ENCODE peak calls at places on chromosomes 13 and 19, in eight cellular contexts. One of them, this sample, is unnamed.

GRCh38 chr19:12126707-12127106 is 13.4 kb downstream of the ZNF20 start:
- DNase-seq in AG04450: no peak
- DNase-seq in gastrocnemius medialis: no peak
- DNase-seq in thoracic aorta: no peak
- DNase-seq in body of pancreas: peak; percentile 34
- DNase-seq in H9: no peak
- DNase-seq in colonic mucosa: peak; percentile 26
- DNase-seq in vagina: no peak
- DNase-seq in this sample: peak; percentile 18

GRCh38 chr13:84131249-84131648 is 249.0 kb upstream of the SLITRK1 start:
- DNase-seq in AG04450: no peak
- DNase-seq in gastrocnemius medialis: no peak
- DNase-seq in thoracic aorta: no peak
- DNase-seq in body of pancreas: no peak
- DNase-seq in H9: no peak
- DNase-seq in colonic mucosa: no peak
- DNase-seq in vagina: no peak
- DNase-seq in this sample: no peak

GRCh38 chr13:30735025-30735967 is at the start of gene ALOX5AP:
- DNase-seq in AG04450: no peak
- DNase-seq in gastrocnemius medialis: no peak
- DNase-seq in thoracic aorta: no peak
- DNase-seq in body of pancreas: no peak
- DNase-seq in H9: no peak
- DNase-seq in colonic mucosa: no peak
- DNase-seq in vagina: no peak
- DNase-seq in this sample: no peak

GRCh38 chr19:51530616-51531015 is 854 bp downstream of the SIGLEC6 start:
- DNase-seq in AG04450: no peak
- DNase-seq in gastrocnemius medialis: no peak
- DNase-seq in thoracic aorta: no peak
- DNase-seq in body of pancreas: no peak
- DNase-seq in H9: no peak
- DNase-seq in colonic mucosa: no peak
- DNase-seq in vagina: no peak
- DNase-seq in this sample: no peak

GRCh38 chr19:46980756-46981155 is 38.9 kb upstream of the NPAS1 start:
- DNase-seq in AG04450: no peak
- DNase-seq in gastrocnemius medialis: no peak
- DNase-seq in thoracic aorta: no peak
- DNase-seq in body of pancreas: no peak
- DNase-seq in H9: no peak
- DNase-seq in colonic mucosa: no peak
- DNase-seq in vagina: no peak
- DNase-seq in this sample: no peak

GRCh38 chr19:899363-900301 is 6.3 kb downstream of the RNU6-9 start:
- DNase-seq in AG04450: no peak
- DNase-seq in gastrocnemius medialis: no peak
- DNase-seq in thoracic aorta: no peak
- DNase-seq in body of pancreas: no peak
- DNase-seq in H9: no peak
- DNase-seq in colonic mucosa: no peak
- DNase-seq in vagina: no peak
- DNase-seq in this sample: no peak

GRCh38 chr19:46355234-46355990 is 8.5 kb downstream of the PPP5C start:
- DNase-seq in AG04450: no peak
- DNase-seq in gastrocnemius medialis: no peak
- DNase-seq in thoracic aorta: no peak
- DNase-seq in body of pancreas: no peak
- DNase-seq in H9: no peak
- DNase-seq in colonic mucosa: no peak
- DNase-seq in vagina: no peak
- DNase-seq in this sample: no peak

GRCh38 chr13:43153436-43154082 is 130.2 kb downstream of the DNAJC15 start:
- DNase-seq in AG04450: peak; percentile 6
- DNase-seq in gastrocnemius medialis: no peak
- DNase-seq in thoracic aorta: no peak
- DNase-seq in body of pancreas: no peak
- DNase-seq in H9: no peak
- DNase-seq in colonic mucosa: no peak
- DNase-seq in vagina: no peak
- DNase-seq in this sample: no peak

GRCh38 chr19:3375221-3376088 is 9.1 kb downstream of the NFIC start:
- DNase-seq in AG04450: no peak
- DNase-seq in gastrocnemius medialis: peak; percentile 99
- DNase-seq in thoracic aorta: peak; percentile 81
- DNase-seq in body of pancreas: peak; percentile 87
- DNase-seq in H9: no peak
- DNase-seq in colonic mucosa: peak; percentile 57
- DNase-seq in vagina: no peak
- DNase-seq in this sample: no peak

GRCh38 chr13:38687246-38688229 is 661 bp downstream of the FREM2 start:
- DNase-seq in AG04450: no peak
- DNase-seq in gastrocnemius medialis: no peak
- DNase-seq in thoracic aorta: no peak
- DNase-seq in body of pancreas: peak; percentile 35
- DNase-seq in H9: peak; percentile 51
- DNase-seq in colonic mucosa: no peak
- DNase-seq in vagina: no peak
- DNase-seq in this sample: no peak

GRCh38 chr13:45092668-45093067 is 27.6 kb upstream of the GTF2F2 start:
- DNase-seq in AG04450: no peak
- DNase-seq in gastrocnemius medialis: no peak
- DNase-seq in thoracic aorta: no peak
- DNase-seq in body of pancreas: no peak
- DNase-seq in H9: no peak
- DNase-seq in colonic mucosa: no peak
- DNase-seq in vagina: no peak
- DNase-seq in this sample: no peak

GRCh38 chr13:24074687-24075086 is 85.8 kb upstream of the SPATA13 start:
- DNase-seq in AG04450: no peak
- DNase-seq in gastrocnemius medialis: no peak
- DNase-seq in thoracic aorta: no peak
- DNase-seq in body of pancreas: peak; percentile 65
- DNase-seq in H9: no peak
- DNase-seq in colonic mucosa: peak; percentile 57
- DNase-seq in vagina: peak; percentile 5
- DNase-seq in this sample: no peak

GRCh38 chr13:86601351-86601750 is 802.1 kb upstream of the SLITRK6 start:
- DNase-seq in AG04450: no peak
- DNase-seq in gastrocnemius medialis: no peak
- DNase-seq in thoracic aorta: no peak
- DNase-seq in body of pancreas: no peak
- DNase-seq in H9: no peak
- DNase-seq in colonic mucosa: no peak
- DNase-seq in vagina: no peak
- DNase-seq in this sample: no peak

GRCh38 chr13:22278336-22278929 is 607.6 kb downstream of the FGF9 start:
- DNase-seq in AG04450: peak; percentile 18
- DNase-seq in gastrocnemius medialis: peak; percentile 18
- DNase-seq in thoracic aorta: no peak
- DNase-seq in body of pancreas: peak; percentile 77
- DNase-seq in H9: peak; percentile 49
- DNase-seq in colonic mucosa: peak; percentile 66
- DNase-seq in vagina: no peak
- DNase-seq in this sample: no peak

GRCh38 chr19:38284422-38284821 is 19.6 kb upstream of the C19orf33 start:
- DNase-seq in AG04450: no peak
- DNase-seq in gastrocnemius medialis: no peak
- DNase-seq in thoracic aorta: no peak
- DNase-seq in body of pancreas: no peak
- DNase-seq in H9: no peak
- DNase-seq in colonic mucosa: no peak
- DNase-seq in vagina: no peak
- DNase-seq in this sample: no peak
- TF ChIP-seq CTCF in AG04450: no peak
- TF ChIP-seq CTCF in gastrocnemius medialis: no peak
- TF ChIP-seq CTCF in thoracic aorta: no peak
- TF ChIP-seq CTCF in body of pancreas: no peak
- TF ChIP-seq CTCF in H9: no peak
- TF ChIP-seq CTCF in colonic mucosa: no peak
- TF ChIP-seq CTCF in vagina: no peak
- TF ChIP-seq CTCF in this sample: no peak

GRCh38 chr19:9500796-9501195 is 2.4 kb upstream of the ZNF560 start:
- DNase-seq in AG04450: no peak
- DNase-seq in gastrocnemius medialis: no peak
- DNase-seq in thoracic aorta: no peak
- DNase-seq in body of pancreas: no peak
- DNase-seq in H9: no peak
- DNase-seq in colonic mucosa: no peak
- DNase-seq in vagina: no peak
- DNase-seq in this sample: no peak
- H3K9me3 ChIP-seq in AG04450: peaks cover 35% of the 10 kb centered on the region
- H3K9me3 ChIP-seq in gastrocnemius medialis: no peaks in the 10 kb centered on the region
- H3K9me3 ChIP-seq in thoracic aorta: peaks cover 48% of the 10 kb centered on the region
- H3K9me3 ChIP-seq in body of pancreas: no peaks in the 10 kb centered on the region
- H3K9me3 ChIP-seq in H9: peaks cover 34% of the 10 kb centered on the region
- H3K9me3 ChIP-seq in colonic mucosa: peaks cover 14% of the 10 kb centered on the region
- H3K9me3 ChIP-seq in vagina: peaks cover 13% of the 10 kb centered on the region
- H3K9me3 ChIP-seq in this sample: no peaks in the 10 kb centered on the region

GRCh38 chr19:14091885-14092462 is 1.4 kb upstream of the SAMD1 start:
- DNase-seq in AG04450: no peak
- DNase-seq in gastrocnemius medialis: no peak
- DNase-seq in thoracic aorta: no peak
- DNase-seq in body of pancreas: no peak
- DNase-seq in H9: no peak
- DNase-seq in colonic mucosa: no peak
- DNase-seq in vagina: no peak
- DNase-seq in this sample: no peak
- TF ChIP-seq CTCF in AG04450: no peak
- TF ChIP-seq CTCF in gastrocnemius medialis: no peak
- TF ChIP-seq CTCF in thoracic aorta: no peak
- TF ChIP-seq CTCF in body of pancreas: no peak
- TF ChIP-seq CTCF in H9: peak; percentile 22
- TF ChIP-seq CTCF in colonic mucosa: no peak
- TF ChIP-seq CTCF in vagina: no peak
- TF ChIP-seq CTCF in this sample: no peak

DNA sequence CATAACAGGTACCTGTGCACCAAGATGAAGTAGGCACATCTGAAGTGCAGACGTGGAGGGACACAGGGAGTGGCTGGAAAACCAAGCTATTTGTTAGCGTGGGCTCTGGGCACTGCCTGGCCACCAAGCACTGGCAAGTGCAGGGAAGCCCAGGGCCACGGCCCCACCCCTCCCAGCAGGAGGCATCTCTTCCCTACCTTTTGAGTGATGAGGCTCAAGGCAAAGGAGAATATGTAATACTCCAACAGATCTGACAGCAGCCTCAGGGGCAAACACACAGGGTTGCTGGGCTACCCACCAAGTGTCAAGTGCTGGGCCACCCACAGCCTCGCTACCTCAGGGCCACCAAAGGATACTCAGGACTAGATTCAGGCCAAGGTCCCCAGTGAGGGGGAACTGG is 11.6 kb downstream of the TUBA3C start:
- DNase-seq in AG04450: no peak
- DNase-seq in gastrocnemius medialis: no peak
- DNase-seq in thoracic aorta: no peak
- DNase-seq in body of pancreas: no peak
- DNase-seq in H9: no peak
- DNase-seq in colonic mucosa: no peak
- DNase-seq in vagina: no peak
- DNase-seq in this sample: no peak
- H3K9me3 ChIP-seq in AG04450: peaks cover 75% of the 10 kb centered on the region
- H3K9me3 ChIP-seq in gastrocnemius medialis: no peaks in the 10 kb centered on the region
- H3K9me3 ChIP-seq in thoracic aorta: no peaks in the 10 kb centered on the region
- H3K9me3 ChIP-seq in body of pancreas: no peaks in the 10 kb centered on the region
- H3K9me3 ChIP-seq in H9: peaks cover 98% of the 10 kb centered on the region
- H3K9me3 ChIP-seq in colonic mucosa: no peaks in the 10 kb centered on the region
- H3K9me3 ChIP-seq in vagina: no peaks in the 10 kb centered on the region
- H3K9me3 ChIP-seq in this sample: no peaks in the 10 kb centered on the region

DNA sequence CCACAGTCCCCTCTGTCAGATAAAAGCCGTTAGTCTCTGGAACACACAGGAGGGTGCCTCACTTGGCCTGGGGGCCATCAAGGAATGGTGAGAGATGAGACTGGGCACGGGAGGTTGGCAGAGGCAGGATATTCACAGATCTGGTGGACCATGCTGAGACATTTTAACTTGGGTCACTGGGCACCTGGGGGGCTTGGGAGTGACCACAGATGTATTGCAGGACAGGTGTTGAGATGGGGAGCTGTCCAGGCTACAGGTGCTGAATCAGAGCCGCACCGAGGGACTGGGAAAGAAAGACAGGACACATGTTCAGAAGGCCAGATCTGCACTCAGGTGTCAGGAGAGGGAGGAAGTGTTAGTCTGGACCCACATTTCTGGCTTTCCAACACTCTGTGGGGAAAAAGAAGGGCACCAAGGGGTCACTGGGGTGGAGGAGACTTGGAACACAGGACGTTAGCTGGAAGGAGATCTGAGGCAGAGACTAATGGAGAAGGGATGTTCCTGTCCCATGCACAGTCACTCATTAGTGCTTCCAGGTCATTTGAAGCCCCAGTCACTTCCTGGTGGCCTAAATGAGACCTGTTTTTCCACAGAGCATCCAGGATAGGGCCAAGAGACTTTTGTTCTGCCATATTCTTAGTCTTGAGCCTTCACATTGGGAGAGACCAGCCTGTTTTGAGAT is 56.1 kb downstream of the CHST8 start:
- DNase-seq in AG04450: no peak
- DNase-seq in gastrocnemius medialis: no peak
- DNase-seq in thoracic aorta: no peak
- DNase-seq in body of pancreas: no peak
- DNase-seq in H9: peak; percentile 56
- DNase-seq in colonic mucosa: no peak
- DNase-seq in vagina: no peak
- DNase-seq in this sample: no peak
- TF ChIP-seq CTCF in AG04450: no peak
- TF ChIP-seq CTCF in gastrocnemius medialis: no peak
- TF ChIP-seq CTCF in thoracic aorta: no peak
- TF ChIP-seq CTCF in body of pancreas: no peak
- TF ChIP-seq CTCF in H9: no peak
- TF ChIP-seq CTCF in colonic mucosa: no peak
- TF ChIP-seq CTCF in vagina: no peak
- TF ChIP-seq CTCF in this sample: no peak

GRCh38 chr13:46229251-46229650 is 17.5 kb downstream of the LRRC63 start:
- DNase-seq in AG04450: no peak
- DNase-seq in gastrocnemius medialis: no peak
- DNase-seq in thoracic aorta: no peak
- DNase-seq in body of pancreas: no peak
- DNase-seq in H9: no peak
- DNase-seq in colonic mucosa: no peak
- DNase-seq in vagina: no peak
- DNase-seq in this sample: no peak

GRCh38 chr13:46235259-46235658 is 23.5 kb downstream of the LRRC63 start:
- DNase-seq in AG04450: no peak
- DNase-seq in gastrocnemius medialis: no peak
- DNase-seq in thoracic aorta: no peak
- DNase-seq in body of pancreas: no peak
- DNase-seq in H9: no peak
- DNase-seq in colonic mucosa: no peak
- DNase-seq in vagina: no peak
- DNase-seq in this sample: no peak

DNA sequence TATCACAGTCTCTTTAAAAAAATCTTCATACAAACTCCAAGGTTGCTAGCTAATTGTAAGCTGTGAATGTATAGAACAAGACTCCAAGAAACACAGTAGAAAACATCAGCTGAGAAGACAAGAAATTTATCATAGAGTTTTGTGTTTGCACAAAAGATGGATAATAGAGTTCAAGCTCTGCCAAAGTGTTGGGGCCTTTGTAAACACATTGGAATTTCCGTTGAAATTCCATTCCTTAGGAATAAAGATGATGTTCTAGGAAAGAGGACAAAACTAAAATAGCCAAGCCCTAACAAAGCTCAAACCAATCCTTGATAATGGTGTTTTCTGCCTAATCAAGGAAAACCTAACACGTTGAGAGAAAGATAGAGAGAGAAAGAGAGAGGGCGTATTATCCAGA is 20.6 kb downstream of the LRRC63 start:
- DNase-seq in AG04450: no peak
- DNase-seq in gastrocnemius medialis: no peak
- DNase-seq in thoracic aorta: no peak
- DNase-seq in body of pancreas: no peak
- DNase-seq in H9: no peak
- DNase-seq in colonic mucosa: no peak
- DNase-seq in vagina: no peak
- DNase-seq in this sample: no peak
- H3K9me3 ChIP-seq in AG04450: no peaks in the 10 kb centered on the region
- H3K9me3 ChIP-seq in gastrocnemius medialis: no peaks in the 10 kb centered on the region
- H3K9me3 ChIP-seq in thoracic aorta: peaks cover 7% of the 10 kb centered on the region
- H3K9me3 ChIP-seq in body of pancreas: no peaks in the 10 kb centered on the region
- H3K9me3 ChIP-seq in H9: no peaks in the 10 kb centered on the region
- H3K9me3 ChIP-seq in colonic mucosa: no peaks in the 10 kb centered on the region
- H3K9me3 ChIP-seq in vagina: no peaks in the 10 kb centered on the region
- H3K9me3 ChIP-seq in this sample: no peaks in the 10 kb centered on the region